ENCODE peak calls at places on chromosomes 12 and 14, in ten cellular contexts. G, A, R, H, E, Z, I, U, X and M are unnamed samples.

GRCh38 chr12:131836193-131836592 is 8.0 kb downstream of the MMP17 start:
- DNase-seq in G (no peak), A (no peak), R (no peak), H (peak), E (no peak), Z (no peak), I (no peak), U (no peak), X (no peak), M (no peak)

GRCh38 chr12:131808744-131809371 is 19.3 kb upstream of the MMP17 start:
- DNase-seq in G (no peak), A (no peak), R (no peak), H (no peak), E (no peak), Z (no peak), I (no peak), U (peak), X (no peak), M (peak)

GRCh38 chr12:114393569-114393968 is 12.4 kb downstream of the TBX5 start:
- DNase-seq in G (no peak), A (no peak), R (no peak), H (no peak), E (no peak), Z (no peak), I (no peak), U (no peak), X (no peak), M (no peak)

GRCh38 chr14:94707494-94707893 is 62.4 kb downstream of the GSC start:
- DNase-seq in G (no peak), A (no peak), R (no peak), H (no peak), E (no peak), Z (no peak), I (no peak), U (no peak), X (no peak), M (no peak)

GRCh38 chr12:53299101-53299453 is 418 bp upstream of the MYG1 start:
- DNase-seq in G (no peak), A (no peak), R (no peak), H (peak), E (peak), Z (peak), I (no peak), U (no peak), X (peak), M (no peak)

GRCh38 chr12:47586952-47587669 is 118.7 kb downstream of the RPAP3 start:
- DNase-seq in G (no peak), A (no peak), R (no peak), H (no peak), E (no peak), Z (no peak), I (no peak), U (no peak), X (no peak), M (no peak)

GRCh38 chr12:110537605-110538409 is 35.7 kb downstream of the RAD9B start:
- DNase-seq in G (no peak), A (no peak), R (no peak), H (no peak), E (peak), Z (peak), I (no peak), U (no peak), X (no peak), M (no peak)

GRCh38 chr12:45577844-45578399 is 151.6 kb upstream of the ARID2 start:
- DNase-seq in G (no peak), A (no peak), R (no peak), H (no peak), E (no peak), Z (peak), I (no peak), U (no peak), X (no peak), M (no peak)

GRCh38 chr14:22418631-22419030 is 170.4 kb downstream of the DAD1 start:
- DNase-seq in G (no peak), A (no peak), R (no peak), H (no peak), E (no peak), Z (no peak), I (no peak), U (peak), X (no peak), M (no peak)